ENCODE peak calls at places on chromosome 7, in four cellular contexts. M is GM10248, C is uterus, F is heart left ventricle. D is an unnamed sample.

GRCh38 chr7:85237721-85238120 is 50.9 kb upstream of the SEMA3D start:
- DNase-seq in M (no peak), C (no peak), F (no peak), D (no peak)

GRCh38 chr7:74525881-74526280 is 72.2 kb downstream of the GTF2IRD1 start:
- DNase-seq in M (no peak), C (no peak), F (no peak), D (no peak)

GRCh38 chr7:1737523-1737922 is 67.4 kb downstream of the ELFN1 start:
- DNase-seq in M (no peak), C (no peak), F (no peak), D (no peak)

GRCh38 chr7:29564455-29565185 is 985 bp downstream of the PRR15 start:
- DNase-seq in M (no peak), C (peak; percentile 28), F (peak; percentile 79), D (no peak)

GRCh38 chr7:155363146-155363539 is 65.5 kb downstream of the INSIG1 start:
- DNase-seq in M (no peak), C (no peak), F (no peak), D (no peak)

GRCh38 chr7:86411804-86412203 is 231.9 kb upstream of the GRM3 start:
- DNase-seq in M (no peak), C (no peak), F (no peak), D (no peak)

GRCh38 chr7:134364619-134365037 is 47.9 kb upstream of the SLC35B4 start:
- DNase-seq in M (no peak), C (no peak), F (no peak), D (no peak)

GRCh38 chr7:18546576-18546975 is 51.0 kb downstream of the HDAC9 start:
- DNase-seq in M (no peak), C (no peak), F (no peak), D (no peak)

GRCh38 chr7:90825779-90826178 is 229.7 kb downstream of the CDK14 start:
- DNase-seq in M (no peak), C (no peak), F (no peak), D (no peak)

GRCh38 chr7:89813096-89813495 is 341.2 kb upstream of the STEAP1 start:
- DNase-seq in M (no peak), C (no peak), F (no peak), D (no peak)

GRCh38 chr7:13982940-13983677 is 6.4 kb downstream of the ETV1 start:
- DNase-seq in M (no peak), C (no peak), F (no peak), D (no peak)

GRCh38 chr7:142379445-142379844 is 121.6 kb upstream of the PRSS58 start:
- DNase-seq in M (no peak), C (no peak), F (no peak), D (no peak)

GRCh38 chr7:121406-121805 is 71.0 kb upstream of the FAM20C start:
- DNase-seq in M (no peak), C (no peak), F (no peak), D (no peak)

GRCh38 chr7:75732764-75733630 is 5.7 kb downstream of the HIP1 start:
- DNase-seq in M (no peak), C (peak; percentile 27), F (no peak), D (no peak)

GRCh38 chr7:116988363-116988989 is 35.2 kb downstream of the ST7 start:
- DNase-seq in M (no peak), C (no peak), F (no peak), D (no peak)

GRCh38 chr7:79666472-79666871 is 213.0 kb upstream of the MAGI2 start:
- DNase-seq in M (no peak), C (no peak), F (no peak), D (no peak)

GRCh38 chr7:141483044-141483443 is 68.2 kb upstream of the AGK start:
- DNase-seq in M (peak; percentile 16), C (no peak), F (no peak), D (no peak)

GRCh38 chr7:130923930-130924329 is 189.9 kb upstream of the KLF14 start:
- DNase-seq in M (no peak), C (no peak), F (no peak), D (no peak)

GRCh38 chr7:77232467-77232866 is 32.8 kb upstream of the FGL2 start:
- DNase-seq in M (no peak), C (no peak), F (no peak), D (no peak)

GRCh38 chr7:140671966-140672365 is 779 bp upstream of the ADCK2 start:
- DNase-seq in M (no peak), C (no peak), F (no peak), D (no peak)

GRCh38 chr7:98286093-98286525 is 4.6 kb downstream of the BRI3 start:
- DNase-seq in M (no peak), C (peak; percentile 70), F (peak; percentile 82), D (no peak)

GRCh38 chr7:47506716-47507354 is 75.1 kb downstream of the TNS3 start:
- DNase-seq in M (no peak), C (peak; percentile 30), F (no peak), D (no peak)

GRCh38 chr7:132203021-132203420 is 373.2 kb downstream of the PLXNA4 start:
- DNase-seq in M (no peak), C (no peak), F (no peak), D (no peak)

GRCh38 chr7:155371884-155372781 is 74.5 kb downstream of the INSIG1 start:
- DNase-seq in M (peak; percentile 69), C (no peak), F (no peak), D (peak; percentile 78)

GRCh38 chr7:104946338-104946737 is 67.7 kb upstream of the KMT2E start:
- DNase-seq in M (no peak), C (no peak), F (no peak), D (no peak)

GRCh38 chr7:47253650-47254080 is 328.2 kb downstream of the TNS3 start:
- DNase-seq in M (peak; percentile 38), C (peak; percentile 83), F (no peak), D (peak; percentile 41)

GRCh38 chr7:69800495-69800894 is 202.2 kb downstream of the AUTS2 start:
- DNase-seq in M (no peak), C (no peak), F (no peak), D (no peak)

GRCh38 chr7:24801910-24802699 is 44.8 kb upstream of the GSDME start:
- DNase-seq in M (no peak), C (no peak), F (no peak), D (no peak)

GRCh38 chr7:82044497-82045080 is 274.7 kb upstream of the HGF start:
- DNase-seq in M (no peak), C (peak; percentile 46), F (no peak), D (peak; percentile 6)

GRCh38 chr7:108492742-108493141 is 33.2 kb downstream of the PNPLA8 start:
- DNase-seq in M (no peak), C (no peak), F (no peak), D (no peak)

GRCh38 chr7:107152011-107152410 is 16.8 kb upstream of the HBP1 start:
- DNase-seq in M (no peak), C (no peak), F (no peak), D (no peak)
- TF ChIP-seq CTCF in M (no peak), C (no peak), F (no peak), D (no peak)

GRCh38 chr7:66110861-66111260 is 3.8 kb upstream of the CRCP start:
- DNase-seq in M (no peak), C (no peak), F (no peak), D (no peak)

GRCh38 chr7:66118603-66119002 is 4.0 kb downstream of the CRCP start:
- DNase-seq in M (no peak), C (no peak), F (no peak), D (no peak)

GRCh38 chr7:66119502-66119901 is 4.9 kb downstream of the CRCP start:
- DNase-seq in M (no peak), C (no peak), F (no peak), D (no peak)

DNA sequence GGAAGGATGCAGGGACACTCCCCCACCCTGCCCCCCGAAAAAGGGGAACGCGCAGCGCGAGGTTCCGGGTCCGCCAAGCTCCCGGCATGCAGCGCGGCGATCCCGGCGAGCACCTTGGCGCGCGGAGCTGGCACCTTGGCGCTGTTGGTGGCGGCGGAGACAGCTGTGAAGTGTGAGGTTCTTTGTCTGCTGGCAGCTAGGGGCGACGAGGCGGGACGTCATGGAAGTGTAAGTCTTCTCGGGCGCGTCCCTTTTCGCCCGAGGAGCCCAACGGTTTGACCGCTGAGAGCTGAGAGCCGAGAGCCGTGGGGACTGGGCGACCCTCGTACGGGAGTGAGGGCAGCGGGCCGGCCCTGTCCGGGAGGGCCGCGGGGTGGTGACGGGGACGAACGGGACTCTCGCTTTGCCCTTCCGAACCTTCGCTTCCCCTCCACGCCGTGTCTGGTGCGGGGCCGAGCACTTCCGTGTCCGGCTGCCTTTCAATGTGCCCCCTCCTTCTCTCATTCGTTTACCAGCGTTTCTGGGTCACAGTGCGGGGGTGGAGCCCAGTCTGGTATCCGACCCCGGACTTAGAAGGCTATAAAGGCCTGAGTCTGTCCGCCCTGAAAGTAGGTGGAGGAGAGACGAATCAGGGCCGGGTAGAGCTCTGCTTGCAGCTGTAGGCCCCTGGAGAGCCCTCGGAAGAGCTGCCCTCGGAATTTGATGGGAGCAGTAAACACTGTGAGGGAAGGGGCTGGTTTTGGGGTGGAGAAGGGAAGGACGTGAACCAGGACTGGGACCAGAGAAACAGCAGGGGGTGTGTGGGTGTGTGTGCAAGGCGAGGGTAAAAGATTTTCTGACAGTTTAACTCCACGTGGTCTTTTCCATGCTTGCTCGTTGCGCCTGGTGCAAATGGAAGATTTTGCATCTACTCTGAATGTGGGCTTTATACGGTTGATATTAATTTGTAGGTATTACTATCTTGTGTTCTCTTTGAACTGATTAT is at the start of gene CRCP:
- DNase-seq in M (peak; percentile 92), C (peak; percentile 82), F (peak; percentile 92), D (peak; percentile 88)
- TF ChIP-seq CTCF in M (peak; percentile 11), C (no peak), F (peak; percentile 25), D (peak; percentile 3)

GRCh38 chr7:151019130-151019447 is 5.2 kb downstream of the ATG9B start:
- DNase-seq in M (no peak), C (no peak), F (no peak), D (no peak)

GRCh38 chr7:151017370-151017952 is 6.8 kb downstream of the ATG9B start:
- DNase-seq in M (no peak), C (no peak), F (no peak), D (no peak)

GRCh38 chr7:151017953-151018420 is 6.3 kb downstream of the ATG9B start:
- DNase-seq in M (peak; percentile 83), C (peak; percentile 53), F (peak; percentile 88), D (peak; percentile 88)

GRCh38 chr7:151016942-151017341 is 7.4 kb downstream of the ATG9B start:
- DNase-seq in M (no peak), C (no peak), F (no peak), D (no peak)

GRCh38 chr7:151018421-151019129 is 5.7 kb downstream of the ATG9B start:
- DNase-seq in M (no peak), C (no peak), F (no peak), D (no peak)
- TF ChIP-seq CTCF in M (no peak), C (no peak), F (no peak), D (no peak)

DNA sequence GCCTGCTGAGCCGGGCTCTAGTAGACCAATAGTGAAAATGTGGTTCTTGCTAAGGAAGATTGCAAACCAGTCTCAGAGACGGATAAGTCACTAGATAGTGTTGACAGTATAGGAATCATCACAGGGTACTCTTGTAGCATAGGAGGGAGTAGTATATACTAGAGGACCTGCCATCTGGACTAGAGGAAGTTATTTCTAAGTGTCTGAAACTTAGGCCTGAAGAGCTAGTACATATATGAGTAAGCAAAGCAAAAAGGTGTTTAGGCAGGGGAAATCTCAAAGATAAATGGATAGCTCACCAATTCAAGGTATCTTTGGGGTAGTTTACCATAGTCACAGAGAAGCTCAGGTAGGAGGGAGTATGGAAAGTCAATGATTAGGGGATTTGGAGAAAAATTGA is 428.1 kb downstream of the CNTNAP2 start:
- DNase-seq in M (no peak), C (no peak), F (no peak), D (no peak)
- TF ChIP-seq CTCF in M (no peak), C (no peak), F (no peak), D (no peak)